ENCODE peak calls at places on chromosomes 11 and 22, in ten cellular contexts. One of them, this sample, is unnamed.

GRCh38 chr11:65434057-65434666 is 11.6 kb downstream of the NEAT1 start:
- DNase-seq in colonic mucosa: no peak
- DNase-seq in RWPE2: no peak
- DNase-seq in right lobe of liver: no peak
- DNase-seq in left ventricle myocardium inferior: no peak
- DNase-seq in heart right ventricle: no peak
- DNase-seq in caudate nucleus: no peak
- DNase-seq in stomach: no peak
- DNase-seq in fibroblast of lung: peak; percentile 33
- DNase-seq in neuronal stem cell: no peak
- DNase-seq in this sample: no peak

GRCh38 chr11:63212742-63213141 is 30.7 kb downstream of the SLC22A25 start:
- DNase-seq in colonic mucosa: no peak
- DNase-seq in RWPE2: no peak
- DNase-seq in right lobe of liver: no peak
- DNase-seq in left ventricle myocardium inferior: no peak
- DNase-seq in heart right ventricle: no peak
- DNase-seq in caudate nucleus: no peak
- DNase-seq in stomach: no peak
- DNase-seq in fibroblast of lung: peak; percentile 0
- DNase-seq in neuronal stem cell: peak; percentile 8
- DNase-seq in this sample: no peak

GRCh38 chr11:121706884-121707283 is 254.1 kb upstream of the SORL1-AS1 start:
- DNase-seq in colonic mucosa: no peak
- DNase-seq in RWPE2: no peak
- DNase-seq in right lobe of liver: no peak
- DNase-seq in left ventricle myocardium inferior: no peak
- DNase-seq in heart right ventricle: no peak
- DNase-seq in caudate nucleus: no peak
- DNase-seq in stomach: no peak
- DNase-seq in fibroblast of lung: no peak
- DNase-seq in neuronal stem cell: no peak
- DNase-seq in this sample: no peak

GRCh38 chr22:27046603-27047002 is 389.2 kb downstream of the MIAT start:
- DNase-seq in colonic mucosa: no peak
- DNase-seq in RWPE2: no peak
- DNase-seq in right lobe of liver: no peak
- DNase-seq in left ventricle myocardium inferior: no peak
- DNase-seq in heart right ventricle: no peak
- DNase-seq in caudate nucleus: no peak
- DNase-seq in stomach: no peak
- DNase-seq in fibroblast of lung: no peak
- DNase-seq in neuronal stem cell: no peak
- DNase-seq in this sample: no peak

GRCh38 chr11:1260023-1260501 is 37.2 kb downstream of the MUC5B start:
- DNase-seq in colonic mucosa: peak; percentile 85
- DNase-seq in RWPE2: no peak
- DNase-seq in right lobe of liver: no peak
- DNase-seq in left ventricle myocardium inferior: no peak
- DNase-seq in heart right ventricle: no peak
- DNase-seq in caudate nucleus: no peak
- DNase-seq in stomach: peak; percentile 41
- DNase-seq in fibroblast of lung: no peak
- DNase-seq in neuronal stem cell: no peak
- DNase-seq in this sample: no peak

GRCh38 chr22:26975381-26975780 is 318.0 kb downstream of the MIAT start:
- DNase-seq in colonic mucosa: no peak
- DNase-seq in RWPE2: no peak
- DNase-seq in right lobe of liver: no peak
- DNase-seq in left ventricle myocardium inferior: no peak
- DNase-seq in heart right ventricle: no peak
- DNase-seq in caudate nucleus: no peak
- DNase-seq in stomach: no peak
- DNase-seq in fibroblast of lung: peak; percentile 59
- DNase-seq in neuronal stem cell: no peak
- DNase-seq in this sample: no peak

GRCh38 chr22:35367331-35367886 is 13.5 kb upstream of the HMOX1 start:
- DNase-seq in colonic mucosa: peak; percentile 52
- DNase-seq in RWPE2: no peak
- DNase-seq in right lobe of liver: no peak
- DNase-seq in left ventricle myocardium inferior: no peak
- DNase-seq in heart right ventricle: no peak
- DNase-seq in caudate nucleus: no peak
- DNase-seq in stomach: no peak
- DNase-seq in fibroblast of lung: no peak
- DNase-seq in neuronal stem cell: no peak
- DNase-seq in this sample: no peak

GRCh38 chr11:44025727-44026126 is 22.1 kb upstream of the ACCSL start:
- DNase-seq in colonic mucosa: no peak
- DNase-seq in RWPE2: no peak
- DNase-seq in right lobe of liver: no peak
- DNase-seq in left ventricle myocardium inferior: no peak
- DNase-seq in heart right ventricle: no peak
- DNase-seq in caudate nucleus: no peak
- DNase-seq in stomach: no peak
- DNase-seq in fibroblast of lung: no peak
- DNase-seq in neuronal stem cell: no peak
- DNase-seq in this sample: no peak

GRCh38 chr11:12052676-12053605 is 44.5 kb upstream of the DKK3 start:
- DNase-seq in colonic mucosa: peak; percentile 16
- DNase-seq in RWPE2: no peak
- DNase-seq in right lobe of liver: no peak
- DNase-seq in left ventricle myocardium inferior: no peak
- DNase-seq in heart right ventricle: no peak
- DNase-seq in caudate nucleus: no peak
- DNase-seq in stomach: no peak
- DNase-seq in fibroblast of lung: no peak
- DNase-seq in neuronal stem cell: no peak
- DNase-seq in this sample: no peak

GRCh38 chr22:29307658-29308147 is 1.3 kb downstream of the GAS2L1 start:
- DNase-seq in colonic mucosa: no peak
- DNase-seq in RWPE2: no peak
- DNase-seq in right lobe of liver: no peak
- DNase-seq in left ventricle myocardium inferior: no peak
- DNase-seq in heart right ventricle: no peak
- DNase-seq in caudate nucleus: no peak
- DNase-seq in stomach: no peak
- DNase-seq in fibroblast of lung: peak; percentile 15
- DNase-seq in neuronal stem cell: no peak
- DNase-seq in this sample: no peak

GRCh38 chr11:126840201-126840886 is 160.2 kb downstream of the KIRREL3 start:
- DNase-seq in colonic mucosa: no peak
- DNase-seq in RWPE2: no peak
- DNase-seq in right lobe of liver: no peak
- DNase-seq in left ventricle myocardium inferior: no peak
- DNase-seq in heart right ventricle: no peak
- DNase-seq in caudate nucleus: no peak
- DNase-seq in stomach: no peak
- DNase-seq in fibroblast of lung: peak; percentile 86
- DNase-seq in neuronal stem cell: no peak
- DNase-seq in this sample: no peak

GRCh38 chr11:22991196-22991595 is 130.9 kb upstream of the CCDC179 start:
- DNase-seq in colonic mucosa: no peak
- DNase-seq in RWPE2: no peak
- DNase-seq in right lobe of liver: no peak
- DNase-seq in left ventricle myocardium inferior: no peak
- DNase-seq in heart right ventricle: no peak
- DNase-seq in caudate nucleus: no peak
- DNase-seq in stomach: no peak
- DNase-seq in fibroblast of lung: no peak
- DNase-seq in neuronal stem cell: no peak
- DNase-seq in this sample: no peak

GRCh38 chr11:64391839-64392238 is 32.9 kb downstream of the RPS6KA4 start:
- DNase-seq in colonic mucosa: no peak
- DNase-seq in RWPE2: no peak
- DNase-seq in right lobe of liver: no peak
- DNase-seq in left ventricle myocardium inferior: no peak
- DNase-seq in heart right ventricle: no peak
- DNase-seq in caudate nucleus: no peak
- DNase-seq in stomach: no peak
- DNase-seq in fibroblast of lung: no peak
- DNase-seq in neuronal stem cell: no peak
- DNase-seq in this sample: no peak

GRCh38 chr11:64400096-64400495 is 41.1 kb downstream of the RPS6KA4 start:
- DNase-seq in colonic mucosa: no peak
- DNase-seq in RWPE2: no peak
- DNase-seq in right lobe of liver: no peak
- DNase-seq in left ventricle myocardium inferior: no peak
- DNase-seq in heart right ventricle: no peak
- DNase-seq in caudate nucleus: no peak
- DNase-seq in stomach: peak; percentile 39
- DNase-seq in fibroblast of lung: peak; percentile 14
- DNase-seq in neuronal stem cell: no peak
- DNase-seq in this sample: no peak

GRCh38 chr11:64400667-64401066 is 41.7 kb downstream of the RPS6KA4 start:
- DNase-seq in colonic mucosa: no peak
- DNase-seq in RWPE2: no peak
- DNase-seq in right lobe of liver: no peak
- DNase-seq in left ventricle myocardium inferior: no peak
- DNase-seq in heart right ventricle: no peak
- DNase-seq in caudate nucleus: no peak
- DNase-seq in stomach: peak; percentile 38
- DNase-seq in fibroblast of lung: no peak
- DNase-seq in neuronal stem cell: no peak
- DNase-seq in this sample: no peak

GRCh38 chr11:64395545-64396078 is 36.6 kb downstream of the RPS6KA4 start:
- DNase-seq in colonic mucosa: no peak
- DNase-seq in RWPE2: no peak
- DNase-seq in right lobe of liver: no peak
- DNase-seq in left ventricle myocardium inferior: no peak
- DNase-seq in heart right ventricle: peak; percentile 23
- DNase-seq in caudate nucleus: no peak
- DNase-seq in stomach: no peak
- DNase-seq in fibroblast of lung: no peak
- DNase-seq in neuronal stem cell: no peak
- DNase-seq in this sample: no peak

GRCh38 chr11:64396079-64396591 is 37.2 kb downstream of the RPS6KA4 start:
- DNase-seq in colonic mucosa: no peak
- DNase-seq in RWPE2: no peak
- DNase-seq in right lobe of liver: no peak
- DNase-seq in left ventricle myocardium inferior: no peak
- DNase-seq in heart right ventricle: peak; percentile 28
- DNase-seq in caudate nucleus: no peak
- DNase-seq in stomach: no peak
- DNase-seq in fibroblast of lung: no peak
- DNase-seq in neuronal stem cell: no peak
- DNase-seq in this sample: no peak
- H3K27ac ChIP-seq in colonic mucosa: no peak overlapping the region
- H3K27ac ChIP-seq in RWPE2: no peak overlapping the region
- H3K27ac ChIP-seq in right lobe of liver: no peak overlapping the region
- H3K27ac ChIP-seq in left ventricle myocardium inferior: peak overlapping the region; percentile 29
- H3K27ac ChIP-seq in heart right ventricle: peak overlapping the region; percentile 10
- H3K27ac ChIP-seq in caudate nucleus: no peak overlapping the region
- H3K27ac ChIP-seq in stomach: no peak overlapping the region
- H3K27ac ChIP-seq in fibroblast of lung: no peak overlapping the region
- H3K27ac ChIP-seq in neuronal stem cell: peak overlapping the region; percentile 16
- H3K27ac ChIP-seq in this sample: no peak overlapping the region

DNA sequence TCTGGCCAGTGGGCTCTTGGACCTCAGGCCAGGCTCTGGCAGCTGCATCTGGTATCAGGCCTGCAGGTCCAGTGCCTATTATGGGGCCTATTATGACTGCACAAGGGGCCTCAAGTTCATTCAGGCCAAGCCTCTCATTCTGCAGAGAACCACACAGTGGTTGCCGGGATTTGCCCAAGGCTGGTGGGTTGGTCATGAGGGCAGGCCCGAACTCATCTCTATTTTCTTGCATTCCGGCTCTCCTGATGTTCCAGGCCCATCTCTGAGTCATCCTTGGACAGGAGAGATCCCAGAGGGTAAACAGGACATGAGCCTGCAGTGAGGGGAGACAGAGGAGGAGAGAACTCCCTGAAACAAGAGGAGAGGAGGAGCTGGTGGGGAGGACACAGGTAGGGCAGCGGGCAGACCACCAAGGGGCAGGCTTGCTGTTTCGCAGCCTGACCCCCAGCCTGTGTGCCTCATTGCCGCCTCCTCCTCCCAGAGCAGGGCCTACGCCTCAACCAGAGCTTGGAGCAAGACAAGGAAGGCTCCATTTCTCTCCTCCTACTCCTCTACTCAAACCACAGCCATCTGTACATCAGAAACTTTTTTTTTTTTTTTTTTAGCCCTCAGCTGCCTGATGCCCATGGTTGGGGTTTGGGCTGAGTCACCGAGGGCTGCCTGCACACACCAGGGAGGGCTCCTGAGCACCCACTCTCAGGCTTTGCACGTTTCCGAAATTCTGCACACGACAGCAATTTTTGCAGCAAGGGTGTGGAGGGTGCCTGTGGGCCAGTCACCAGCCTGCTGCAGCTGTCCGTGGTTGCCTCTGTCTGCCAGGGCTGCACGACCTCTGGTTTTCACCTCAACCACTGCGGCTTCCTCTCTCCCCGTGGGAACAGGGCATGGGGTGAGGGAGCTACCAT is 12.7 kb upstream of the TREH start:
- DNase-seq in colonic mucosa: no peak
- DNase-seq in RWPE2: peak; percentile 89
- DNase-seq in right lobe of liver: no peak
- DNase-seq in left ventricle myocardium inferior: no peak
- DNase-seq in heart right ventricle: no peak
- DNase-seq in caudate nucleus: no peak
- DNase-seq in stomach: no peak
- DNase-seq in fibroblast of lung: peak; percentile 59
- DNase-seq in neuronal stem cell: no peak
- DNase-seq in this sample: no peak
- H3K27ac ChIP-seq in colonic mucosa: no peak overlapping the region
- H3K27ac ChIP-seq in RWPE2: peak overlapping the region; percentile 85
- H3K27ac ChIP-seq in right lobe of liver: no peak overlapping the region
- H3K27ac ChIP-seq in left ventricle myocardium inferior: no peak overlapping the region
- H3K27ac ChIP-seq in heart right ventricle: no peak overlapping the region
- H3K27ac ChIP-seq in caudate nucleus: no peak overlapping the region
- H3K27ac ChIP-seq in stomach: no peak overlapping the region
- H3K27ac ChIP-seq in fibroblast of lung: no peak overlapping the region
- H3K27ac ChIP-seq in neuronal stem cell: no peak overlapping the region
- H3K27ac ChIP-seq in this sample: no peak overlapping the region

DNA sequence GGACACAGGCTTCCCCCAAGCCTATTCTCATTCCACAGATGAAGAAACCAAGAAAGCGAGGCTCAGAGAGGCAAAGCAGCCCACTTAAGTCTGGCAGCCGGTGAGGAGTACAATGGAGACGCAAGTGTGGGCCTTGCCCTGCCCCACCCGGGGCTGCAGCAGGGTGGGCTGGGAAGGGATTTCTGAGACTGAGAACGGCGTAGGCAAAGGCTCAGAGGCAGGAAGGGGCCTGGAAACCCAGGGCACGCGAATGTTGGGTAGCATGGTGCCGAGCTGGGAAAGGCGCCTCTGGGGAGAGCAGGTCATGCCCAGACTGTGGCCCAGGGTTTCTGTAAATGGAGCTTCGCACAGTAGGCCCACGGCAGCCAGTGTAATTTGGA is 47.5 kb upstream of the SHISAL1 start:
- DNase-seq in colonic mucosa: no peak
- DNase-seq in RWPE2: no peak
- DNase-seq in right lobe of liver: no peak
- DNase-seq in left ventricle myocardium inferior: no peak
- DNase-seq in heart right ventricle: no peak
- DNase-seq in caudate nucleus: no peak
- DNase-seq in stomach: no peak
- DNase-seq in fibroblast of lung: no peak
- DNase-seq in neuronal stem cell: no peak
- DNase-seq in this sample: no peak
- H3K27ac ChIP-seq in colonic mucosa: peak overlapping the region; percentile 2
- H3K27ac ChIP-seq in RWPE2: peak overlapping the region; percentile 98
- H3K27ac ChIP-seq in right lobe of liver: no peak overlapping the region
- H3K27ac ChIP-seq in left ventricle myocardium inferior: peak overlapping the region; percentile 79
- H3K27ac ChIP-seq in heart right ventricle: peak overlapping the region; percentile 71
- H3K27ac ChIP-seq in caudate nucleus: no peak overlapping the region
- H3K27ac ChIP-seq in stomach: peak overlapping the region; percentile 73
- H3K27ac ChIP-seq in fibroblast of lung: peak overlapping the region; percentile 81
- H3K27ac ChIP-seq in neuronal stem cell: no peak overlapping the region
- H3K27ac ChIP-seq in this sample: no peak overlapping the region

GRCh38 chr11:31664129-31664528 is 147.0 kb downstream of the PAX6 start:
- DNase-seq in colonic mucosa: no peak
- DNase-seq in RWPE2: no peak
- DNase-seq in right lobe of liver: no peak
- DNase-seq in left ventricle myocardium inferior: no peak
- DNase-seq in heart right ventricle: no peak
- DNase-seq in caudate nucleus: no peak
- DNase-seq in stomach: no peak
- DNase-seq in fibroblast of lung: no peak
- DNase-seq in neuronal stem cell: peak; percentile 59
- DNase-seq in this sample: no peak
- H3K27ac ChIP-seq in colonic mucosa: no peak overlapping the region
- H3K27ac ChIP-seq in RWPE2: no peak overlapping the region
- H3K27ac ChIP-seq in right lobe of liver: no peak overlapping the region
- H3K27ac ChIP-seq in left ventricle myocardium inferior: no peak overlapping the region
- H3K27ac ChIP-seq in heart right ventricle: no peak overlapping the region
- H3K27ac ChIP-seq in caudate nucleus: no peak overlapping the region
- H3K27ac ChIP-seq in stomach: no peak overlapping the region
- H3K27ac ChIP-seq in fibroblast of lung: no peak overlapping the region
- H3K27ac ChIP-seq in neuronal stem cell: no peak overlapping the region
- H3K27ac ChIP-seq in this sample: no peak overlapping the region

This sample was measured in substantia nigra.